ENCODE peak calls at places on chromosomes 11 and 22, in seven cellular contexts. U, O, I, G, M, N and W are unnamed samples.

GRCh38 chr11:7677071-7677470 is 3.8 kb upstream of the CYB5R2 start:
- DNase-seq in G (no peak), O (no peak), I (no peak), M (no peak), N (no peak), U (no peak), W (no peak)

GRCh38 chr11:62560566-62561103 is 13.1 kb downstream of the EEF1G start:
- DNase-seq in I (peak; percentile 92), N (peak; percentile 91), O (peak; percentile 65), G (peak; percentile 93), U (peak; percentile 78), M (no peak), W (peak; percentile 92)

GRCh38 chr11:67632175-67632981 is 2.6 kb upstream of the NUDT8 start:
- DNase-seq in O (no peak), U (no peak), G (no peak), M (no peak), N (peak; percentile 71), I (no peak), W (no peak)

GRCh38 chr11:60879104-60879503 is 11.8 kb downstream of the ZP1 start:
- DNase-seq in M (no peak), I (no peak), O (no peak), G (no peak), U (no peak), N (no peak), W (no peak)

GRCh38 chr11:107408762-107409200 is 48.8 kb downstream of the CWF19L2 start:
- DNase-seq in U (no peak), M (no peak), O (no peak), G (no peak), N (peak; percentile 89), I (no peak), W (no peak)

GRCh38 chr22:39710380-39711117 is 140.0 kb downstream of the CACNA1I start:
- DNase-seq in O (no peak), G (no peak), I (no peak), U (no peak), M (no peak), N (no peak), W (no peak)

GRCh38 chr11:57203359-57203758 is 21.6 kb downstream of the LRRC55 start:
- DNase-seq in U (no peak), G (no peak), M (no peak), N (no peak), O (peak; percentile 66), I (no peak), W (no peak)

GRCh38 chr11:44535201-44535980 is 30.1 kb upstream of the CD82 start:
- DNase-seq in G (no peak), U (no peak), M (no peak), N (no peak), O (no peak), I (no peak), W (no peak)

GRCh38 chr22:30325065-30325720 is 1.5 kb downstream of the TBC1D10A start:
- DNase-seq in G (no peak), O (no peak), U (no peak), N (no peak), I (peak; percentile 54), M (no peak), W (no peak)

GRCh38 chr22:37053310-37054077 is 2.0 kb downstream of the KCTD17 start:
- DNase-seq in O (no peak), G (no peak), M (no peak), N (no peak), I (no peak), U (no peak), W (no peak)

GRCh38 chr22:25780673-25781072 is 38.7 kb downstream of the MYO18B start:
- DNase-seq in G (no peak), U (no peak), M (no peak), I (no peak), O (peak; percentile 89), N (no peak), W (no peak)

DNA sequence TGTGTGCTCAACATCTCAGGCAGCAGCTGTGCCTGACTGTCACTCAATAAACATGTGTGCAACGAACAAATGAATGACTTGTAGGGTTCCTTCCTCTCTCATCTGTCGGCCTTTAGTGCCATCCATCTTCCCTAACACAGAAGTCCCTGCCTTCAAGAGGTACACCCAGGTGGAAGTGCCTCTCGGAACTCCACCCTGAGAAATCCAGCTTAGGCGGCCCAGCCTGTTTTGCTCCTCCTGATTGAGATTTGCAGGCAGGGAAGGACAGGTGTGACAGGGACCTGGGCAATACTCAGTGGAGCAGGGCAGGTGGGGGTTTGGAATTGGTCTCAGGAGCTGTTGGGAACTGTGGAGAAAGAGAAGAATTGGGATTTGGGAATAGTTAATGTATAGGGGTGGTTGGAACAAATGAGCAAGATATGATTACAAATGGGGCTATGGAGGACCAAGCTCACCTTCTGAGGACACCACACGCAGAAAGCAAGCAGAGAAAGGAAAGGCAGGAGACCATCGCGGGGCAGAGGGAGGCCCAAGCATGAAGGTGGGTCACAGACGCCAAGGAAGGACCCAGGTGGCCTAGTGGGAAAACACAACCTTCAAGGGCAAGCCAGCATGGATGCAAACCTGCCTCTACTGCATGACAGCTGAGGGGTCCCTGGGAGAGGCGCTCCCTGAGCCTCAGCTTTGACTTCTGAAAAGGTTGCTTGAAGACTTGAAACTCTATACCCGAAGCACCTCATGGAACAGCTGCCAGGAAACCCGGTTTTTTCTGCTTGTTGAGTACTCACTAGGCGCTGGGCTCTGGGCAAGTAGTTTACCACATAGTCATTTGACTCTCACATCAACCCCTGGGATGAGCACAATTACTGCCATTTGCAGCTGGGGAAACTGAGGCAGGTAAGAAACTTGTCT is 40.9 kb upstream of the ANO1 start:
- DNase-seq in O (no peak), N (no peak), M (no peak), I (no peak), G (no peak), U (no peak), W (no peak)
- TF ChIP-seq JUND in O (no peak), N (no peak), M (no peak), I (no peak), G (no peak), U (no peak), W (no peak)

GRCh38 chr22:42376721-42377177 is 55.5 kb downstream of the NFAM1 start:
- DNase-seq in G (no peak), M (no peak), U (no peak), N (no peak), O (peak; percentile 81), I (peak; percentile 50), W (no peak)

GRCh38 chr22:42381152-42381551 is 51.1 kb downstream of the NFAM1 start:
- DNase-seq in O (no peak), N (no peak), M (no peak), I (no peak), U (no peak), G (no peak), W (no peak)

GRCh38 chr22:42383287-42383686 is 48.9 kb downstream of the NFAM1 start:
- DNase-seq in N (no peak), O (no peak), U (no peak), G (no peak), I (no peak), M (no peak), W (no peak)

GRCh38 chr22:42383851-42384417 is 48.3 kb downstream of the NFAM1 start:
- DNase-seq in O (no peak), M (no peak), I (no peak), N (no peak), U (no peak), G (no peak), W (no peak)

GRCh38 chr22:42379961-42380537 is 52.2 kb downstream of the NFAM1 start:
- DNase-seq in G (no peak), U (no peak), M (no peak), O (no peak), N (no peak), I (no peak), W (no peak)
- TF ChIP-seq JUND in G (no peak), U (no peak), M (no peak), O (no peak), N (no peak), I (no peak), W (no peak)

DNA sequence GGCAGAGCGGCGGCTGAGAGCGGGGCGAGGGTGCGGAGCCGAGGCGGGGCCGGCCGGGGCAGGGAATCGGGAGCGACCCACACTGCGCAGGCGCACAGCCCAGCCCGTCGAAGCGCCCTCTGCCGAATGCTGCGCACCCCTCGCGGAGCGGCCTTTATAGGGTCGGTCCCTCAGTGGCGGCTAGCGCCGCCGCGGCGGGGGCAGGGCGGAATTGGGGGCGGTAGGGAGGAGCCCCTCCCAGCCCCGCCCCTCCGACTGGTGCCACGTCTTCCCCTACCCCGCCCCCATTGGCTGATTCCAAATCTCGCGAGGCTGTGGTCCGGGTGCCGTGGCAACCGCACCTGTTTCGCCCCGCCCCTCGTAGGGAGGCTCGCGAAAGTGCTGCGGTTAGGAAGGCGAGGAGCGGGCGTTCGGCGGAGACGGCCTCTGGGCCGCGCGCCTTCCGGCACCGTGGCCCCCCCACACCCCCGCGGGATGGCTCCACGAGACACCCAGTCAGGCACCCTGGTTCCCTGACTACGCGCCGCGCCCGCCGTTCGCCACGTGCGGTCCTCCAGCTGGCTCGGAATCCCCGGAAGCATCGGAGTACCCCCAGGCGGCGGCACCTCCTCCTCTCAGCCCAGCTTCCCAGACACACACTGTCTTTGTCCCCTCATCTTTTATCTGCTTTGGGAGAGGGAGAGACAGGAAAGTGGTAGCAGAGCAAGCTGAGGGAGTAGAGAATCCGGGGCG is at the start of gene EHD1:
- DNase-seq in U (peak; percentile 98), G (peak; percentile 94), I (peak; percentile 99), M (peak; percentile 92), N (peak; percentile 91), O (peak; percentile 100), W (peak; percentile 92)
- TF ChIP-seq JUND in U (no peak), G (no peak), I (peak; percentile 11), M (no peak), N (no peak), O (no peak), W (no peak)

GRCh38 chr11:114773541-114774338 is 95.4 kb downstream of the NXPE2 start:
- DNase-seq in G (no peak), U (no peak), N (no peak), O (no peak), I (no peak), M (no peak), W (no peak)

GRCh38 chr11:114774599-114775365 is 96.5 kb downstream of the NXPE2 start:
- DNase-seq in G (peak; percentile 50), N (peak; percentile 51), U (peak; percentile 47), O (peak; percentile 75), I (peak; percentile 72), M (no peak), W (peak; percentile 0)

GRCh38 chr11:114779189-114779588 is 100.9 kb downstream of the NXPE2 start:
- DNase-seq in G (no peak), I (no peak), U (no peak), M (no peak), N (no peak), O (no peak), W (no peak)

GRCh38 chr11:114776956-114777355 is 98.6 kb downstream of the NXPE2 start:
- DNase-seq in N (no peak), I (no peak), G (no peak), U (no peak), M (no peak), O (no peak), W (no peak)

DNA sequence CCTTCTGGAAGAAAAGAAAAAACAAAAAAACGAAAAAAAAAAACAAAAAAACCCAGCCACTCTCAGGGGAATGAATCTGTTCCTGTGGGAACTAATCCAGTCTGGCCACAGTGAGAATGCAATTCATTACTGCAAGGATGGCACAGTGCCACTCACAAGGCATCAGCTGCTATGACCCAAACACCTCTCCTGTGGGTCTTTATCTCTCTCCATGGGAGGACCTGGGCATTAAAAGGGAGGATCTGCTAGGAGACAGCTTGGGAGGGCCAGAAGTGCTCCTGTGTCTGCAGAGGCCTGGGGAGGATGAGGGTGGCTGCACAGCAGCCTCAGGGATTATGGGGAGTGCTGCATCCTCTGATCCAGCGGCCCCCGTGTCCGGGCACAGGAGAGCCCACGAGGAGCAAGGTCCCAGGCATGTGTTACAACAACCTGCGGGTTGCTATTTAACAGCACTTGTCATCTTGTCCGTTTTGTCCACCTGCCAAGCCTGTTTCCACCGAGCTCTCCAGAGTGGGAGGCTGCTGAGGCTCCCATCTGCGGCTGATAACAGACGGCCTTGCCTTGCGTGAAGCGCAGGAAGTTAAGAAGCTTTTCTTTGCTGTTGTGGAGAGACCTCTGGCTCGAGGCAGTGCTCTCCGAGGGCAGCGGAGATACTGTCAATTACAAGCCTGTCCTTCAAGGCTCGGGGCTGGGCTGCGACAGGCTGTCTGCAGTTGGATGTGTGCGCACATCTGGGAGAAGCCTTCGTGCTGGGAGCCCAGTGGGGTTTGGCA is 97.7 kb downstream of the NXPE2 start:
- DNase-seq in G (no peak), M (no peak), N (no peak), O (peak; percentile 57), U (no peak), I (peak; percentile 14), W (no peak)
- TF ChIP-seq JUND in G (no peak), M (no peak), N (no peak), O (no peak), U (no peak), I (no peak), W (no peak)